ENCODE peak calls at places on chromosomes 5 and 9, in seven cellular contexts. Z is spleen; S is transverse colon; G is astrocyte; D is GM23248; T is cardiac muscle cell; M is CD8-positive, alpha-beta T cell. R is an unnamed sample.

GRCh38 chr5:128842241-128842640 is 123.0 kb upstream of the SLC27A6 start:
- DNase-seq in Z (no peak), G (no peak), D (no peak), S (no peak), T (no peak), M (no peak), R (no peak)

GRCh38 chr9:69582018-69582417 is 90.2 kb downstream of the APBA1 start:
- DNase-seq in Z (no peak), M (no peak), T (no peak), G (no peak), S (no peak), D (no peak), R (no peak)

GRCh38 chr9:134375430-134376385 is 49.5 kb downstream of the RXRA start:
- DNase-seq in T (peak), S (no peak), D (peak), Z (no peak), M (no peak), G (peak), R (no peak)

GRCh38 chr9:136618578-136619547 is 43.9 kb upstream of the EGFL7 start:
- DNase-seq in S (peak), M (no peak), G (no peak), Z (peak), D (no peak), T (no peak), R (no peak)

GRCh38 chr9:5773324-5773999 is 59.5 kb downstream of the ERMP1 start:
- DNase-seq in G (peak), T (no peak), D (no peak), S (no peak), Z (no peak), M (no peak), R (no peak)

GRCh38 chr5:123421773-123422172 is 1.4 kb downstream of the CEP120 start:
- DNase-seq in M (no peak), D (peak), T (no peak), Z (no peak), S (no peak), G (no peak), R (no peak)

GRCh38 chr9:130366888-130367550 is 77.7 kb upstream of the ASS1 start:
- DNase-seq in M (no peak), S (no peak), D (no peak), G (no peak), T (no peak), Z (no peak), R (no peak)

GRCh38 chr9:21506910-21507795 is 25.0 kb upstream of the IFNE start:
- DNase-seq in T (no peak), M (no peak), S (no peak), G (peak), D (peak), Z (no peak), R (peak)

GRCh38 chr5:131109540-131110255 is 55.4 kb downstream of the HINT1 start:
- DNase-seq in D (peak), Z (no peak), G (peak), S (no peak), M (no peak), T (peak), R (peak)

GRCh38 chr9:137064027-137064879 is 6.1 kb downstream of the SAPCD2 start:
- DNase-seq in D (peak), M (peak), S (peak), Z (peak), G (no peak), T (peak), R (no peak)

GRCh38 chr5:34677428-34677827 is 21.3 kb downstream of the RAI14 start:
- DNase-seq in T (no peak), Z (no peak), M (no peak), G (no peak), S (no peak), D (no peak), R (no peak)

GRCh38 chr5:135433626-135434426 is 13.3 kb downstream of the DCANP1 start:
- DNase-seq in D (peak), Z (peak), S (no peak), T (no peak), M (no peak), G (no peak), R (no peak)

GRCh38 chr5:32586251-32586642 is 890 bp downstream of the SUB1 start:
- DNase-seq in D (no peak), G (no peak), S (no peak), M (no peak), T (no peak), Z (no peak), R (no peak)

GRCh38 chr9:105007143-105007542 is 79.2 kb upstream of the ABCA1 start:
- DNase-seq in T (no peak), M (no peak), G (peak), S (peak), Z (no peak), D (peak), R (no peak)

GRCh38 chr9:92019658-92020057 is 69.6 kb upstream of the ROR2 start:
- DNase-seq in T (no peak), D (no peak), M (no peak), Z (no peak), S (no peak), G (no peak), R (no peak)

GRCh38 chr5:92969781-92970237 is 611.2 kb downstream of the NR2F1-AS1 start:
- DNase-seq in D (peak), Z (no peak), G (peak), M (no peak), S (no peak), T (no peak), R (no peak)

GRCh38 chr9:129276486-129277260 is 98.6 kb upstream of the IER5L start:
- DNase-seq in S (no peak), Z (peak), M (no peak), G (no peak), T (peak), D (no peak), R (no peak)

GRCh38 chr9:106799146-106799545 is 63.8 kb upstream of the ZNF462 start:
- DNase-seq in S (no peak), T (no peak), M (no peak), G (peak), D (peak), Z (no peak), R (no peak)

GRCh38 chr5:94027145-94027544 is 285.7 kb upstream of the POU5F2 start:
- DNase-seq in Z (no peak), T (no peak), D (no peak), S (no peak), G (no peak), M (no peak), R (no peak)

GRCh38 chr5:37478495-37478894 is 99.4 kb downstream of the WDR70 start:
- DNase-seq in S (no peak), T (no peak), D (no peak), G (no peak), Z (no peak), M (no peak), R (no peak)

GRCh38 chr5:108339220-108339619 is 42.7 kb downstream of the FBXL17 start:
- DNase-seq in D (peak), Z (no peak), M (no peak), S (no peak), G (peak), T (no peak), R (no peak)

GRCh38 chr9:136486131-136486530 is 3.3 kb upstream of the SEC16A start:
- DNase-seq in D (no peak), T (no peak), M (no peak), S (no peak), G (no peak), Z (no peak), R (no peak)

GRCh38 chr5:16965581-16965980 is 29.5 kb upstream of the MYO10 start:
- DNase-seq in T (no peak), S (no peak), G (peak), D (peak), M (no peak), Z (no peak), R (no peak)

GRCh38 chr5:40475546-40475945 is 204.2 kb upstream of the PTGER4 start:
- DNase-seq in D (peak), G (no peak), Z (no peak), T (no peak), S (no peak), M (no peak), R (no peak)

GRCh38 chr5:169856571-169856970 is 123.7 kb downstream of the INSYN2B start:
- DNase-seq in M (no peak), S (no peak), G (peak), D (peak), Z (no peak), T (no peak), R (no peak)

GRCh38 chr9:35789541-35789940 is 1.9 kb upstream of the NPR2 start:
- DNase-seq in M (no peak), S (no peak), T (no peak), D (no peak), Z (no peak), G (no peak), R (no peak)

GRCh38 chr9:115234094-115234493 is 116.1 kb upstream of the TNC start:
- DNase-seq in G (peak), D (peak), M (no peak), T (no peak), S (no peak), Z (no peak), R (no peak)

GRCh38 chr9:127627494-127627855 is 15.4 kb downstream of the STXBP1 start:
- DNase-seq in M (no peak), D (no peak), S (no peak), G (no peak), T (no peak), Z (no peak), R (no peak)

GRCh38 chr9:128396970-128397613 is 23.6 kb upstream of the CERCAM start:
- DNase-seq in D (peak), S (no peak), Z (no peak), G (no peak), T (no peak), M (no peak), R (no peak)

GRCh38 chr9:84953252-84953773 is 283.8 kb downstream of the NTRK2 start:
- DNase-seq in S (no peak), T (no peak), D (no peak), G (no peak), M (no peak), Z (no peak), R (no peak)

GRCh38 chr9:84950879-84951811 is 281.6 kb downstream of the NTRK2 start:
- DNase-seq in D (no peak), S (no peak), G (no peak), Z (no peak), M (no peak), T (no peak), R (no peak)

GRCh38 chr9:84947412-84947972 is 278.0 kb downstream of the NTRK2 start:
- DNase-seq in S (peak), Z (no peak), G (no peak), D (no peak), T (no peak), M (no peak), R (no peak)

GRCh38 chr9:84949258-84949657 is 279.7 kb downstream of the NTRK2 start:
- DNase-seq in Z (no peak), G (no peak), D (no peak), S (no peak), M (no peak), T (no peak), R (no peak)

GRCh38 chr9:84949969-84950368 is 280.4 kb downstream of the NTRK2 start:
- DNase-seq in Z (no peak), M (no peak), S (no peak), T (no peak), D (no peak), G (no peak), R (no peak)
- H3K27ac ChIP-seq in Z (no peak), M (no peak), S (no peak), T (no peak), D (no peak), G (no peak), R (no peak)

GRCh38 chr5:143428738-143429420 is 25.4 kb upstream of the NR3C1 start:
- DNase-seq in Z (no peak), M (no peak), S (no peak), T (no peak), G (no peak), D (no peak), R (no peak)

GRCh38 chr5:143425835-143426234 is 22.3 kb upstream of the NR3C1 start:
- DNase-seq in S (no peak), T (no peak), D (no peak), M (no peak), G (no peak), Z (no peak), R (no peak)

GRCh38 chr5:143428155-143428554 is 24.7 kb upstream of the NR3C1 start:
- DNase-seq in S (no peak), G (no peak), D (no peak), Z (no peak), M (no peak), T (no peak), R (no peak)

GRCh38 chr5:143427122-143427735 is 23.7 kb upstream of the NR3C1 start:
- DNase-seq in T (no peak), D (no peak), Z (no peak), M (no peak), G (no peak), S (no peak), R (no peak)

DNA sequence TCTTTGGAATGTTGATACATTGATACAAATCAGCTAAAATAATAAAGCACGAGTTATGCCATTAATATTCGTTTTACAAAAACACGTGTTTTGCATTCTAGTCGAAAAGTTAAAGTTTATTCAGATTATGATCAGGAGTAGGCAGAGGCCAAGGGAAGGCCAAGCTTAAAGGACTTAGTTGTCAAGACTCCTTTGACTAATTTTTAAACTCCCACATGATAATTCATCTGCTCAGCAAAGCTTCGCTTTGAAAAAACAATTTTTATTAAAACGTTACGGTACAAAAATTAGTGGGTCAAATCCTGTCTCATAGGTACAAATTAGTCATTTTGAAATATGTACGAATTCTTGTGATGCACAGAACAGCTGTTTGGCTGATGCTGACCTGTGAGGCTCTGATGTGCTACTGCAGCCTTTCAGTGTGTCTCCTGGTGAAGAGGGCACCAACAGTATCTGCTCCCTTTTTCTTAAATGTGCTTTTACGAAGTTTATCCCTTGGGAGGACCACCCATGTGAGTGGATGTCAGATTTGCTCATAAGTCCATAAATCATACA is 23.0 kb upstream of the NR3C1 start:
- DNase-seq in D (no peak), G (no peak), T (no peak), M (no peak), S (no peak), Z (no peak), R (no peak)
- H3K27ac ChIP-seq in D (no peak), G (no peak), T (no peak), M (no peak), S (no peak), Z (no peak), R (no peak)

GRCh38 chr5:162272417-162272816 is 204.8 kb downstream of the GABRG2 start:
- DNase-seq in Z (no peak), D (no peak), G (no peak), T (no peak), M (no peak), S (no peak), R (no peak)

GRCh38 chr5:162268694-162269481 is 201.3 kb downstream of the GABRG2 start:
- DNase-seq in G (no peak), M (no peak), D (no peak), T (no peak), Z (no peak), S (no peak), R (no peak)

GRCh38 chr5:162274684-162275083 is 207.1 kb downstream of the GABRG2 start:
- DNase-seq in S (no peak), D (no peak), M (no peak), Z (no peak), T (no peak), G (no peak), R (no peak)
- H3K27ac ChIP-seq in S (no peak), D (no peak), M (no peak), Z (no peak), T (no peak), G (no peak), R (no peak)

GRCh38 chr9:109427886-109428285 is 70.2 kb downstream of the PTPN3 start:
- DNase-seq in D (no peak), G (no peak), Z (no peak), T (no peak), M (no peak), S (no peak), R (no peak)
- H3K27ac ChIP-seq in D (no peak), G (no peak), Z (no peak), T (peak), M (no peak), S (no peak), R (no peak)

GRCh38 chr9:110180386-110180712 is 27.6 kb downstream of the C9orf152 start:
- DNase-seq in S (no peak), T (no peak), D (no peak), M (no peak), G (no peak), Z (no peak), R (no peak)
- H3K27ac ChIP-seq in S (peak), T (no peak), D (peak), M (no peak), G (no peak), Z (no peak), R (no peak)